ENCODE peak calls at places on chromosome 19, in ten cellular contexts. A, E, O, Y, S, B, Z, N, P and V are unnamed samples.

GRCh38 chr19:46980756-46981155 is 38.9 kb upstream of the NPAS1 start:
- DNase-seq in S (no peak), A (no peak), Y (no peak), O (no peak), Z (no peak), E (no peak), B (no peak), N (no peak), P (no peak), V (no peak)

GRCh38 chr19:17331254-17331558 is 3.4 kb downstream of the ANO8 start:
- DNase-seq in P (no peak), E (no peak), O (no peak), A (no peak), N (peak; percentile 57), Y (no peak), S (no peak), Z (no peak), B (no peak), V (no peak)

GRCh38 chr19:56273563-56274117 is 1.1 kb downstream of the EDDM13 start:
- DNase-seq in O (no peak), Z (no peak), N (no peak), E (no peak), B (no peak), Y (no peak), A (no peak), P (peak; percentile 79), S (no peak), V (no peak)

GRCh38 chr19:17720487-17720839 is 1.2 kb downstream of the MAP1S start:
- DNase-seq in B (no peak), S (peak; percentile 3), O (no peak), Y (no peak), Z (no peak), P (peak; percentile 51), N (no peak), A (no peak), E (no peak), V (peak; percentile 36)

GRCh38 chr19:17090501-17091074 is 15.0 kb downstream of the MYO9B start:
- DNase-seq in N (no peak), Z (no peak), A (no peak), S (no peak), P (peak; percentile 83), O (peak; percentile 75), Y (no peak), E (peak; percentile 49), B (no peak), V (no peak)

GRCh38 chr19:4871711-4872110 is 4.2 kb upstream of the PLIN3 start:
- DNase-seq in S (no peak), Z (no peak), A (no peak), E (no peak), N (no peak), B (no peak), P (no peak), Y (no peak), O (no peak), V (no peak)

GRCh38 chr19:47296036-47296435 is 13.6 kb upstream of the C5AR1 start:
- DNase-seq in Y (no peak), N (peak; percentile 81), B (peak; percentile 80), A (no peak), Z (peak; percentile 85), S (peak; percentile 82), O (peak; percentile 83), E (peak; percentile 65), P (peak; percentile 80), V (peak; percentile 78)

GRCh38 chr19:47813995-47814328 is 7.8 kb upstream of the CRX start:
- DNase-seq in B (no peak), S (no peak), Z (no peak), O (no peak), A (no peak), E (no peak), N (no peak), P (no peak), Y (no peak), V (no peak)

GRCh38 chr19:28864577-28865042 is 348.3 kb downstream of the UQCRFS1 start:
- DNase-seq in P (no peak), A (no peak), E (no peak), O (no peak), Y (no peak), B (no peak), Z (no peak), S (no peak), N (peak; percentile 64), V (no peak)

GRCh38 chr19:16834747-16835146 is 5.5 kb downstream of the SIN3B start:
- DNase-seq in E (no peak), B (no peak), N (no peak), A (no peak), Z (no peak), S (no peak), P (peak; percentile 40), O (no peak), Y (no peak), V (no peak)

GRCh38 chr19:46863818-46864629 is 3.2 kb downstream of the ARHGAP35 start:
- DNase-seq in O (no peak), B (no peak), Y (no peak), P (peak; percentile 11), Z (peak; percentile 70), S (peak; percentile 79), E (no peak), A (no peak), N (peak; percentile 45), V (no peak)

GRCh38 chr19:34327851-34328250 is 37.1 kb upstream of the GPI start:
- DNase-seq in O (no peak), E (no peak), Z (no peak), A (no peak), B (no peak), N (no peak), Y (no peak), S (no peak), P (peak; percentile 90), V (no peak)

GRCh38 chr19:996051-996838 is 4.0 kb upstream of the GRIN3B start:
- DNase-seq in Y (no peak), P (peak; percentile 59), A (no peak), Z (no peak), S (peak; percentile 79), O (peak; percentile 72), B (peak; percentile 85), E (peak; percentile 58), N (no peak), V (no peak)